ENCODE peak calls at places on chromosomes 11 and 22, in four cellular contexts. O is activated CD4-positive, alpha-beta T cell treated with anti-CD3 and anti-CD28 coated beads, Interleukin-2, amount 10 ng/mL, durations not matched to agents 24 days and 14 days; B is SHP77; Y is AG10803. P is an unnamed sample.

GRCh38 chr11:2687223-2687530 is 12.6 kb downstream of the KCNQ1OT1 start:
- DNase-seq in Y (no peak), B (no peak), O (no peak), P (no peak)

GRCh38 chr11:111429066-111429506 is 50.0 kb upstream of the POU2AF1 start:
- DNase-seq in B (peak), O (peak), Y (peak), P (no peak)

GRCh38 chr11:77144854-77145428 is 16.9 kb downstream of the MYO7A start:
- DNase-seq in B (no peak), O (no peak), Y (no peak), P (no peak)

GRCh38 chr22:37752189-37753061 is 55.3 kb upstream of the GCAT start:
- DNase-seq in Y (peak), O (no peak), B (peak), P (peak)

GRCh38 chr11:120210651-120211521 is at the start of gene OAF:
- DNase-seq in B (no peak), Y (peak), O (peak), P (no peak)

GRCh38 chr11:65524010-65524746 is 705 bp upstream of the SCYL1 start:
- DNase-seq in Y (no peak), O (peak), B (no peak), P (no peak)

GRCh38 chr11:4092031-4092430 is 2.6 kb upstream of the RRM1 start:
- DNase-seq in B (no peak), O (peak), Y (no peak), P (no peak)

GRCh38 chr22:44955102-44955501 is 54.7 kb downstream of the PHF21B start:
- DNase-seq in B (no peak), Y (no peak), O (no peak), P (no peak)

GRCh38 chr22:17998913-17999312 is 25.4 kb downstream of the MICAL3 start:
- DNase-seq in Y (no peak), O (no peak), B (no peak), P (no peak)

GRCh38 chr22:29115682-29116313 is 43.0 kb downstream of the KREMEN1 start:
- DNase-seq in Y (no peak), O (no peak), B (no peak), P (no peak)

GRCh38 chr11:115334932-115335788 is 169.1 kb downstream of the CADM1 start:
- DNase-seq in B (no peak), O (no peak), Y (peak), P (peak)

GRCh38 chr22:43862074-43862881 is at the start of gene SULT4A1:
- DNase-seq in O (no peak), Y (no peak), B (no peak), P (peak)

GRCh38 chr22:50723991-50724390 is 14.0 kb upstream of the ACR start:
- DNase-seq in Y (no peak), O (no peak), B (no peak), P (no peak)

GRCh38 chr11:114340311-114341131 is 44.3 kb downstream of the NNMT start:
- DNase-seq in B (peak), O (peak), Y (peak), P (peak)

GRCh38 chr11:32374261-32374711 is 61.1 kb downstream of the WT1 start:
- DNase-seq in B (peak), Y (peak), O (peak), P (peak)

GRCh38 chr11:96033054-96033453 is 109.1 kb upstream of the MTMR2 start:
- DNase-seq in O (no peak), B (no peak), Y (no peak), P (no peak)

GRCh38 chr22:49608228-49608627 is 219.4 kb downstream of the BRD1 start:
- DNase-seq in Y (no peak), B (no peak), O (no peak), P (no peak)

GRCh38 chr11:112082729-112083128 is 3.8 kb downstream of the TIMM8B start:
- DNase-seq in B (no peak), Y (peak), O (no peak), P (no peak)

GRCh38 chr11:117457031-117457785 is 129.6 kb downstream of the CEP164 start:
- DNase-seq in Y (no peak), O (no peak), B (peak), P (no peak)

GRCh38 chr11:61080526-61080925 is 21.8 kb upstream of the CD5 start:
- DNase-seq in O (peak), Y (no peak), B (no peak), P (no peak)

GRCh38 chr11:74538680-74539079 is 45.2 kb upstream of the LIPT2 start:
- DNase-seq in O (no peak), B (no peak), Y (no peak), P (no peak)

GRCh38 chr22:27804683-27805297 is 3.2 kb upstream of the MN1 start:
- DNase-seq in O (peak), B (peak), Y (peak), P (peak)

GRCh38 chr22:36467042-36467810 is 14.2 kb downstream of the TXN2 start:
- DNase-seq in B (peak), O (no peak), Y (peak), P (no peak)

GRCh38 chr11:14423633-14424032 is 64.7 kb upstream of the RRAS2 start:
- DNase-seq in B (no peak), Y (peak), O (no peak), P (no peak)

GRCh38 chr11:6405039-6405667 is 13.7 kb downstream of the APBB1 start:
- DNase-seq in B (no peak), O (no peak), Y (no peak), P (no peak)

GRCh38 chr22:26339755-26340154 is 89.3 kb upstream of the ASPHD2 start:
- DNase-seq in Y (no peak), O (no peak), B (no peak), P (no peak)

GRCh38 chr11:24637520-24637919 is 140.7 kb downstream of the LUZP2 start:
- DNase-seq in B (no peak), Y (no peak), O (no peak), P (no peak)

GRCh38 chr11:116881153-116881552 is 43.7 kb upstream of the APOA1 start:
- DNase-seq in O (no peak), B (no peak), Y (peak), P (no peak)

GRCh38 chr11:12269104-12269441 is 108.3 kb upstream of the PARVA start:
- DNase-seq in B (no peak), Y (peak), O (no peak), P (no peak)

GRCh38 chr11:45155058-45155551 is 8.7 kb downstream of the PRDM11 start:
- DNase-seq in Y (no peak), B (no peak), O (no peak), P (no peak)

GRCh38 chr11:124538019-124538418 is 5.4 kb downstream of the OR8B12 start:
- DNase-seq in Y (peak), O (no peak), B (no peak), P (no peak)

GRCh38 chr11:130227373-130227772 is 67.8 kb downstream of the ST14 start:
- DNase-seq in Y (no peak), B (no peak), O (peak), P (no peak)

GRCh38 chr11:64165482-64165841 is 451 bp downstream of the MACROD1 start:
- DNase-seq in Y (no peak), B (no peak), O (peak), P (no peak)

GRCh38 chr11:125281831-125282595 is 117.5 kb downstream of the PKNOX2 start:
- DNase-seq in B (no peak), O (no peak), Y (no peak), P (no peak)

GRCh38 chr22:46596819-46597218 is 23.4 kb upstream of the GRAMD4 start:
- DNase-seq in O (no peak), Y (no peak), B (no peak), P (no peak)

GRCh38 chr22:42544686-42545085 is 9.1 kb upstream of the SERHL2 start:
- DNase-seq in O (no peak), B (peak), Y (no peak), P (no peak)